ENCODE peak calls at places on chromosomes 1 and 21, in five cellular contexts. One of them, this sample, is unnamed.

GRCh38 chr1:155123801-155124200 is 3.9 kb upstream of the EFNA1 start:
- DNase-seq in mesenchymal stem cell: peak; percentile 29
- DNase-seq in neuronal stem cell: no peak
- DNase-seq in H1: no peak
- DNase-seq in IMR-90: no peak
- DNase-seq in this sample: no peak

GRCh38 chr1:203629509-203630082 is 3.0 kb downstream of the ATP2B4 start:
- DNase-seq in mesenchymal stem cell: peak; percentile 63
- DNase-seq in neuronal stem cell: no peak
- DNase-seq in H1: peak; percentile 77
- DNase-seq in IMR-90: peak; percentile 52
- DNase-seq in this sample: peak; percentile 54

GRCh38 chr1:41314781-41315481 is 46.3 kb upstream of the FOXO6 start:
- DNase-seq in mesenchymal stem cell: peak; percentile 29
- DNase-seq in neuronal stem cell: no peak
- DNase-seq in H1: peak; percentile 47
- DNase-seq in IMR-90: peak; percentile 41
- DNase-seq in this sample: no peak

GRCh38 chr1:238377280-238377919 is 486.7 kb upstream of the ZP4 start:
- DNase-seq in mesenchymal stem cell: no peak
- DNase-seq in neuronal stem cell: no peak
- DNase-seq in H1: no peak
- DNase-seq in IMR-90: no peak
- DNase-seq in this sample: peak; percentile 56

GRCh38 chr1:22428672-22429071 is 23.0 kb upstream of the ZBTB40 start:
- DNase-seq in mesenchymal stem cell: peak; percentile 66
- DNase-seq in neuronal stem cell: no peak
- DNase-seq in H1: no peak
- DNase-seq in IMR-90: peak; percentile 59
- DNase-seq in this sample: no peak

GRCh38 chr1:56056438-56057312 is 522.7 kb downstream of the PLPP3 start:
- DNase-seq in mesenchymal stem cell: peak; percentile 65
- DNase-seq in neuronal stem cell: no peak
- DNase-seq in H1: no peak
- DNase-seq in IMR-90: peak; percentile 60
- DNase-seq in this sample: no peak

GRCh38 chr1:154938604-154939399 is 2.3 kb upstream of the PMVK start:
- DNase-seq in mesenchymal stem cell: no peak
- DNase-seq in neuronal stem cell: no peak
- DNase-seq in H1: no peak
- DNase-seq in IMR-90: no peak
- DNase-seq in this sample: no peak

GRCh38 chr1:186829679-186830587 is 1.2 kb downstream of the PLA2G4A start:
- DNase-seq in mesenchymal stem cell: no peak
- DNase-seq in neuronal stem cell: no peak
- DNase-seq in H1: no peak
- DNase-seq in IMR-90: no peak
- DNase-seq in this sample: no peak

GRCh38 chr1:8211620-8212442 is 106.1 kb upstream of the SLC45A1 start:
- DNase-seq in mesenchymal stem cell: peak; percentile 98
- DNase-seq in neuronal stem cell: no peak
- DNase-seq in H1: no peak
- DNase-seq in IMR-90: peak; percentile 99
- DNase-seq in this sample: no peak

GRCh38 chr1:83511327-83511726 is 487.6 kb downstream of the TTLL7 start:
- DNase-seq in mesenchymal stem cell: no peak
- DNase-seq in neuronal stem cell: no peak
- DNase-seq in H1: no peak
- DNase-seq in IMR-90: no peak
- DNase-seq in this sample: no peak

GRCh38 chr1:151819227-151819835 is 12.3 kb downstream of the RORC start:
- DNase-seq in mesenchymal stem cell: no peak
- DNase-seq in neuronal stem cell: no peak
- DNase-seq in H1: no peak
- DNase-seq in IMR-90: no peak
- DNase-seq in this sample: no peak

GRCh38 chr1:206067486-206068302 is 14.7 kb downstream of the RHEX start:
- DNase-seq in mesenchymal stem cell: no peak
- DNase-seq in neuronal stem cell: no peak
- DNase-seq in H1: peak; percentile 30
- DNase-seq in IMR-90: no peak
- DNase-seq in this sample: no peak

GRCh38 chr1:42922687-42923366 is 35.8 kb downstream of the SLC2A1 start:
- DNase-seq in mesenchymal stem cell: peak; percentile 79
- DNase-seq in neuronal stem cell: peak; percentile 48
- DNase-seq in H1: peak; percentile 68
- DNase-seq in IMR-90: peak; percentile 69
- DNase-seq in this sample: peak; percentile 88

GRCh38 chr1:91510754-91511153 is 10.1 kb downstream of the CDC7 start:
- DNase-seq in mesenchymal stem cell: no peak
- DNase-seq in neuronal stem cell: no peak
- DNase-seq in H1: no peak
- DNase-seq in IMR-90: no peak
- DNase-seq in this sample: no peak

GRCh38 chr21:42545317-42545716 is 31.7 kb downstream of the SLC37A1 start:
- DNase-seq in mesenchymal stem cell: no peak
- DNase-seq in neuronal stem cell: no peak
- DNase-seq in H1: no peak
- DNase-seq in IMR-90: no peak
- DNase-seq in this sample: no peak

GRCh38 chr1:200751717-200752116 is 13.0 kb downstream of the CAMSAP2 start:
- DNase-seq in mesenchymal stem cell: no peak
- DNase-seq in neuronal stem cell: no peak
- DNase-seq in H1: no peak
- DNase-seq in IMR-90: peak; percentile 29
- DNase-seq in this sample: no peak

DNA sequence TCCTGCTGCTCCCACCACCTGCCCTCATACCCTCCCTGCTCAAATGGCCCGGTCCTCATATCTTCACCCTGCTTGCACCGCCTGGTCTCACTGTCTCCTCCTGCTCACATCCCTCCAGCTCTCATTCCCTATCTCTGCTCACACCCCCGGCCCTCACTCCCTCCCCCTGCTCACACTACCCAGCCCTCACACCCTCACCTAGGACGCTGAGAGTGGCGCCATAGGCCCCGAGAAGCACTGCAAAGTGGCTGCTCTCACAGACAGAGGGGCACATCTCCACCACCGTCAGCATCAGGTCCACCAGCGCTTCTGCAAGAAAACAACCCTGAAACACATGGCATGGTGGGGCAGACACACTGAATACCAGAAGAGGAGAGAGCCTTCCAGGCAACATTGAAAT is 38.6 kb downstream of the MRAP start:
- DNase-seq in mesenchymal stem cell: no peak
- DNase-seq in neuronal stem cell: no peak
- DNase-seq in H1: no peak
- DNase-seq in IMR-90: no peak
- DNase-seq in this sample: no peak
- H3K23ac ChIP-seq in mesenchymal stem cell: no peak overlapping the region
- H3K23ac ChIP-seq in neuronal stem cell: no peak overlapping the region
- H3K23ac ChIP-seq in H1: no peak overlapping the region
- H3K23ac ChIP-seq in IMR-90: no peak overlapping the region
- H3K23ac ChIP-seq in this sample: no peak overlapping the region

DNA sequence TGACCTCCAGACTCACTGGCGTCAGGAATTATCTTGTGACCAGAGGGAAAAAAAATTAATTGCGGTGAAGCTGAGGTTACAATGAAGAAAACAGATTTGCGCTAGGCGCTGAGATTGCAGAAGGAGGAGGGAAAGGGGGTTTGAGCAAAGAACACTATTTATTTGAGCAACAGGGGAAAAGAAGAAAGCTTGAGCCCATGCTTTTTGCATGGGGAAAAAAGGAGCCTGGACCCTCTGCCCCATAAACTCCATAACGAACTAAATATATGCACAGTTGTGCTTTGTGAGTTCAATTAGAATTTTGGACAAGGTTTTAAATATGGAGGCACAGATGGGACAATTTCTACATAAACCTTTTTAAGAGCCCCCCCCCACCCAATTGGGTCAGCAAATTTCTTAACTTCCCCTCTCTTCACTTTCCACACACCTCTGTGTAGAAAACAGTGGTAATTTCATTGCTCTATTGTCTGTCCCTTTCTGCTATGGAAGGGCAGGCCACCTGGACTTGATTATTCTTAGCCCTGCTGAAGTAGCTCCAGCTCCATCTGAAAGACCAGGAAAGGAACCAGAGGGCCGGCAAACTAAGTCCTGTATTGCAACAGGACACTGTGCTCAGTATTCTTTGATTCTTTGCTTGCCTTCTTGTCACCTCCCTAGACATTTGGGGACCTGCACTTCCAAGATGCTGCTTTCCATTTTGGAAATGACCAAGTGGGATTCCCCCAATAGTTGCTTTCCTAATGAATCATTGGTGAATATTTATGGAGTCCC is 869 bp upstream of the ID3 start:
- DNase-seq in mesenchymal stem cell: peak; percentile 62
- DNase-seq in neuronal stem cell: no peak
- DNase-seq in H1: no peak
- DNase-seq in IMR-90: peak; percentile 47
- DNase-seq in this sample: peak; percentile 41
- H2BK15ac ChIP-seq in mesenchymal stem cell: peak overlapping the region; percentile 4
- H2BK15ac ChIP-seq in neuronal stem cell: no peak overlapping the region
- H2BK15ac ChIP-seq in H1: no peak overlapping the region
- H2BK15ac ChIP-seq in IMR-90: peak overlapping the region; percentile 99
- H2BK15ac ChIP-seq in this sample: no peak overlapping the region

GRCh38 chr1:67818162-67818561 is 15.1 kb downstream of the GNG12 start:
- DNase-seq in mesenchymal stem cell: no peak
- DNase-seq in neuronal stem cell: no peak
- DNase-seq in H1: no peak
- DNase-seq in IMR-90: no peak
- DNase-seq in this sample: no peak
- H3K27ac ChIP-seq in mesenchymal stem cell: no peak overlapping the region
- H3K27ac ChIP-seq in neuronal stem cell: no peak overlapping the region
- H3K27ac ChIP-seq in H1: no peak overlapping the region
- H3K27ac ChIP-seq in IMR-90: no peak overlapping the region
- H3K27ac ChIP-seq in this sample: no peak overlapping the region

GRCh38 chr21:17513214-17514123 is 626 bp downstream of the CXADR start:
- DNase-seq in mesenchymal stem cell: peak; percentile 41
- DNase-seq in neuronal stem cell: peak; percentile 35
- DNase-seq in H1: peak; percentile 67
- DNase-seq in IMR-90: no peak
- DNase-seq in this sample: peak; percentile 36

GRCh38 chr21:17506936-17507335 is 5.9 kb upstream of the CXADR start:
- DNase-seq in mesenchymal stem cell: no peak
- DNase-seq in neuronal stem cell: no peak
- DNase-seq in H1: no peak
- DNase-seq in IMR-90: no peak
- DNase-seq in this sample: no peak

GRCh38 chr21:17514124-17514481 is 1.3 kb downstream of the CXADR start:
- DNase-seq in mesenchymal stem cell: no peak
- DNase-seq in neuronal stem cell: peak; percentile 23
- DNase-seq in H1: no peak
- DNase-seq in IMR-90: no peak
- DNase-seq in this sample: peak; percentile 67

DNA sequence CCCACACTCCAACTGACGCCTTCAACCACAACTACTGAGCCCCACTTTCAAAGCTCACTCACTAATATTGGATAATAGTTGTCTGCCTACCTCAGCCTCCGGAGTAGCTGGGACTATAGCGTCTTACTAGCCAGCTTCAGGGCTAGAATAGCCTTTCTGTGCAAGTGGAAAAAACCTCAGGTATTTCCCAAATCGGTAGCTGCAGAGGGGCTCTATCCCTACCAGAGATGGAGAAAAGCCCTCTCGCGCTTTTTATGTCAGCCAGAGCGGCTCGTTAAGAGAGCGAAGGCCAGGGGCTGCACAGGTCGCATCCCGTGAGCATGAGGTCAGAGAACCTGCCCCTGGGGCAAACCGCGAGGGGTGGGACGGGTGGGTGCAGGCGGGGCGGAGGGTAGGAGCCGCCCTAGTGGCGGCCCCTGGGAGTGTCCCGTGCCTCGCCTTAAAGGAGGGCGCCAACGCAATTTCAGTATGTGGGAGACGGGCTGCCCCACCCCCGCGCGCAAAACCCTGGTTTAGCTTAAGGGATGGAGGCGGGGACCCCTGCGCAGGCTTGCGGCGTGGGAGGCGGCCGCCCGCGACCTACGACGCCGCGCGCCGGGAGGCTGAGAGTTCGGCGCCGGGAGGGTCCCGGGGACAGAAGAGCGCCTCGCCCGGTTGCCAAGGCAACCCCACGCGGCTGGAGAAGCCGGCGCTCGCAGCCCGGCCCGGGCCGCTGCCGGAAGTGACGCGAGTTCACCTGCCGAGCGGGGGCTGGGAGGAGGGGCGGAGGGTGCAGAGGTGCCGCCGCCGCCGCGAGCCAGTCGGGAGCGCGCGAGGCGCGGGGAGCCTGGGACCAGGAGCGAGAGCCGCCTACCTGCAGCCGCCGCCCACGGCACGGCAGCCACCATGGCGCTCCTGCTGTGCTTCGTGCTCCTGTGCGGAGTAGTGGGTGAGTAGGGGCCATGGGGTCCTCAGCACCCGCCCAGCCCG is at the start of gene CXADR:
- DNase-seq in mesenchymal stem cell: peak; percentile 33
- DNase-seq in neuronal stem cell: peak; percentile 92
- DNase-seq in H1: peak; percentile 94
- DNase-seq in IMR-90: no peak
- DNase-seq in this sample: peak; percentile 93
- H3K23ac ChIP-seq in mesenchymal stem cell: no peak within 1 kb of the TSS
- H3K23ac ChIP-seq in neuronal stem cell: peak within 1 kb of the TSS; percentile 98
- H3K23ac ChIP-seq in H1: no peak within 1 kb of the TSS
- H3K23ac ChIP-seq in IMR-90: no peak within 1 kb of the TSS
- H3K23ac ChIP-seq in this sample: no peak within 1 kb of the TSS

GRCh38 chr1:54886724-54887664 is at the start of gene DHCR24:
- DNase-seq in mesenchymal stem cell: peak; percentile 90
- DNase-seq in neuronal stem cell: peak; percentile 81
- DNase-seq in H1: peak; percentile 90
- DNase-seq in IMR-90: peak; percentile 76
- DNase-seq in this sample: peak; percentile 91
- H2BK15ac ChIP-seq in mesenchymal stem cell: peak within 1 kb of the TSS; percentile 99
- H2BK15ac ChIP-seq in neuronal stem cell: peak within 1 kb of the TSS; percentile 84
- H2BK15ac ChIP-seq in H1: peak within 1 kb of the TSS; percentile 92
- H2BK15ac ChIP-seq in IMR-90: peak within 1 kb of the TSS; percentile 17
- H2BK15ac ChIP-seq in this sample: no peak within 1 kb of the TSS

GRCh38 chr1:51636765-51637522 is 20.1 kb downstream of the OSBPL9 start:
- DNase-seq in mesenchymal stem cell: peak; percentile 85
- DNase-seq in neuronal stem cell: no peak
- DNase-seq in H1: no peak
- DNase-seq in IMR-90: peak; percentile 91
- DNase-seq in this sample: no peak
- H3K27ac ChIP-seq in mesenchymal stem cell: peak overlapping the region; percentile 31
- H3K27ac ChIP-seq in neuronal stem cell: no peak overlapping the region
- H3K27ac ChIP-seq in H1: no peak overlapping the region
- H3K27ac ChIP-seq in IMR-90: no peak overlapping the region
- H3K27ac ChIP-seq in this sample: no peak overlapping the region

DNA sequence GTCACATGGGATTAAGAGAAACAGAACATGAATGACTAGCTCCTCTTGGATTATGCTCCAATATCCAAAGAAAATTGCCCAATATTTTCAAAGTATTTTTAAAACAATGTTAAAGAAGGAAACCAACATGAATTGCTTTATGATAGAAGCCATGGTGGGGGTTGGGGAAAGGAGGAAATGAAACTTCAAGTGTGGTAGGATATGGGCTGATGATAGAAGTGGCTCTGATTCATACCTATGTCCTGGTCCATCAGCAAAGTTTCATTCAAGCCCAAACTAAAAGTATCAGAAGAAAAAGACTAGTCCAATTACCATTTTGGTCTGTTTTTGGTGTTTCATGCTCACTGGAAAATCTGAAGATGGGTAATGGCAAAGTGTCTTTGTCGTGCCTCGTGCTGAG is 104.2 kb upstream of the PROX1 start:
- DNase-seq in mesenchymal stem cell: no peak
- DNase-seq in neuronal stem cell: no peak
- DNase-seq in H1: no peak
- DNase-seq in IMR-90: no peak
- DNase-seq in this sample: no peak
- H3K23ac ChIP-seq in mesenchymal stem cell: no peak overlapping the region
- H3K23ac ChIP-seq in neuronal stem cell: no peak overlapping the region
- H3K23ac ChIP-seq in H1: no peak overlapping the region
- H3K23ac ChIP-seq in IMR-90: no peak overlapping the region
- H3K23ac ChIP-seq in this sample: no peak overlapping the region